ENCODE peak calls at places on chromosomes 2 and 18, in eight cellular contexts. B, G, X, T, P, U, L and Z are unnamed samples.

GRCh38 chr2:177265386-177265690 is 811 bp upstream of the NFE2L2 start:
- DNase-seq in B (no peak), G (peak), X (no peak), T (no peak), P (peak), U (peak), L (no peak), Z (peak)

GRCh38 chr2:209472386-209472832 is 48.6 kb downstream of the MAP2 start:
- DNase-seq in B (peak), G (no peak), X (no peak), T (no peak), P (peak), U (peak), L (no peak), Z (peak)

GRCh38 chr2:31240406-31241365 is 6.7 kb downstream of the EHD3 start:
- DNase-seq in B (no peak), G (no peak), X (no peak), T (no peak), P (no peak), U (no peak), L (no peak), Z (no peak)

GRCh38 chr2:39135678-39136259 is 14.9 kb upstream of the SOS1 start:
- DNase-seq in B (no peak), G (no peak), X (no peak), T (no peak), P (no peak), U (no peak), L (no peak), Z (no peak)

GRCh38 chr2:18987592-18988073 is 370.8 kb downstream of the OSR1 start:
- DNase-seq in B (peak), G (peak), X (peak), T (peak), P (peak), U (peak), L (peak), Z (peak)

GRCh38 chr2:136582631-136583205 is 182.6 kb upstream of the THSD7B start:
- DNase-seq in B (peak), G (peak), X (no peak), T (no peak), P (peak), U (peak), L (peak), Z (peak)

GRCh38 chr2:226461981-226462380 is 337.6 kb downstream of the IRS1 start:
- DNase-seq in B (peak), G (no peak), X (no peak), T (no peak), P (no peak), U (no peak), L (no peak), Z (no peak)

GRCh38 chr2:158460632-158461297 is 4.0 kb downstream of the PKP4 start:
- DNase-seq in B (peak), G (no peak), X (no peak), T (no peak), P (peak), U (peak), L (no peak), Z (peak)

GRCh38 chr18:7805096-7805495 is 238.0 kb downstream of the PTPRM start:
- DNase-seq in B (no peak), G (no peak), X (no peak), T (no peak), P (no peak), U (no peak), L (no peak), Z (no peak)

GRCh38 chr18:10985689-10986088 is 163.7 kb downstream of the PIEZO2 start:
- DNase-seq in B (no peak), G (no peak), X (no peak), T (no peak), P (no peak), U (no peak), L (no peak), Z (no peak)

GRCh38 chr2:54724560-54725342 is 1.3 kb downstream of the EML6 start:
- DNase-seq in B (no peak), G (peak), X (no peak), T (peak), P (peak), U (no peak), L (peak), Z (peak)

GRCh38 chr2:14344355-14344754 is 288.2 kb upstream of the LRATD1 start:
- DNase-seq in B (no peak), G (no peak), X (no peak), T (no peak), P (no peak), U (no peak), L (no peak), Z (peak)

GRCh38 chr2:14348247-14348646 is 284.3 kb upstream of the LRATD1 start:
- DNase-seq in B (no peak), G (no peak), X (no peak), T (no peak), P (peak), U (no peak), L (no peak), Z (no peak)

GRCh38 chr2:14340703-14341102 is 291.8 kb upstream of the LRATD1 start:
- DNase-seq in B (no peak), G (no peak), X (no peak), T (no peak), P (no peak), U (no peak), L (no peak), Z (peak)

GRCh38 chr2:14342313-14342712 is 290.2 kb upstream of the LRATD1 start:
- DNase-seq in B (no peak), G (no peak), X (no peak), T (no peak), P (no peak), U (no peak), L (no peak), Z (no peak)
- H3K4me3 ChIP-seq in B (no peak), G (no peak), X (no peak), T (no peak), P (no peak), U (no peak), L (no peak), Z (no peak)

GRCh38 chr2:166494140-166494544 is at the start of gene SCN7A:
- DNase-seq in B (peak), G (peak), X (peak), T (peak), P (peak), U (peak), L (peak), Z (peak)
- H3K4me3 ChIP-seq in B (peak), G (peak), X (peak), T (no peak), P (no peak), U (peak), L (no peak), Z (no peak)

GRCh38 chr2:230422149-230422548 is 6.1 kb downstream of the SP100 start:
- DNase-seq in B (peak), G (no peak), X (no peak), T (no peak), P (no peak), U (no peak), L (no peak), Z (no peak)

GRCh38 chr2:230417436-230417835 is 1.4 kb downstream of the SP100 start:
- DNase-seq in B (no peak), G (no peak), X (no peak), T (no peak), P (no peak), U (no peak), L (no peak), Z (no peak)

GRCh38 chr2:230416061-230416721 is at the start of gene SP100:
- DNase-seq in B (peak), G (peak), X (peak), T (peak), P (peak), U (peak), L (peak), Z (peak)

GRCh38 chr2:230414302-230414701 is 1.7 kb upstream of the SP100 start:
- DNase-seq in B (no peak), G (no peak), X (no peak), T (no peak), P (no peak), U (no peak), L (no peak), Z (peak)

GRCh38 chr2:230418341-230419016 is 2.5 kb downstream of the SP100 start:
- DNase-seq in B (peak), G (no peak), X (no peak), T (no peak), P (peak), U (peak), L (no peak), Z (peak)
- H3K4me3 ChIP-seq in B (no peak), G (peak), X (peak), T (no peak), P (peak), U (peak), L (no peak), Z (no peak)

GRCh38 chr2:179263015-179263414 is 1.6 kb downstream of the SESTD1 start:
- DNase-seq in B (peak), G (no peak), X (no peak), T (no peak), P (peak), U (peak), L (no peak), Z (peak)
- H3K4me3 ChIP-seq in B (peak), G (peak), X (peak), T (no peak), P (peak), U (peak), L (peak), Z (peak)

DNA sequence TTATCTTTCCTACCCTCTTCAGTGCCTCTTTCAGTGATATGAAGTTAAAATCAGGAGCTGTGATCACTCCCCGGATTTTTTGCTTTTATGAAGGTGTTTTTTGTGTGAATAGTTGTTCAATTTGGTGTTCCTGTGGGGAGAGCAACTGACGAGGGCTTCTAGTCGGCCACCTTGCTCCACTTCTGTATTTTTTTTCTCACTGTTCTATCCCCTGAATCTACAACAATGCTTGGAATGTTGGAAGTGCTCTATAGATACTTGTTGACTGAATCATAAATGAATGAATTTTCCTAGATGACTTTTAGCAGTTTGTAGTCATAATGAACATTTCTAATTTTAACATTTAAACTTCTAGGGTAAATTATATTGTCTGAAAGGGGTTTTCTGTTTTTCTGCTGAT is 247.3 kb downstream of the ZNF385B start:
- DNase-seq in B (no peak), G (no peak), X (no peak), T (no peak), P (peak), U (no peak), L (no peak), Z (no peak)
- H3K4me3 ChIP-seq in B (no peak), G (no peak), X (no peak), T (no peak), P (peak), U (no peak), L (no peak), Z (no peak)

DNA sequence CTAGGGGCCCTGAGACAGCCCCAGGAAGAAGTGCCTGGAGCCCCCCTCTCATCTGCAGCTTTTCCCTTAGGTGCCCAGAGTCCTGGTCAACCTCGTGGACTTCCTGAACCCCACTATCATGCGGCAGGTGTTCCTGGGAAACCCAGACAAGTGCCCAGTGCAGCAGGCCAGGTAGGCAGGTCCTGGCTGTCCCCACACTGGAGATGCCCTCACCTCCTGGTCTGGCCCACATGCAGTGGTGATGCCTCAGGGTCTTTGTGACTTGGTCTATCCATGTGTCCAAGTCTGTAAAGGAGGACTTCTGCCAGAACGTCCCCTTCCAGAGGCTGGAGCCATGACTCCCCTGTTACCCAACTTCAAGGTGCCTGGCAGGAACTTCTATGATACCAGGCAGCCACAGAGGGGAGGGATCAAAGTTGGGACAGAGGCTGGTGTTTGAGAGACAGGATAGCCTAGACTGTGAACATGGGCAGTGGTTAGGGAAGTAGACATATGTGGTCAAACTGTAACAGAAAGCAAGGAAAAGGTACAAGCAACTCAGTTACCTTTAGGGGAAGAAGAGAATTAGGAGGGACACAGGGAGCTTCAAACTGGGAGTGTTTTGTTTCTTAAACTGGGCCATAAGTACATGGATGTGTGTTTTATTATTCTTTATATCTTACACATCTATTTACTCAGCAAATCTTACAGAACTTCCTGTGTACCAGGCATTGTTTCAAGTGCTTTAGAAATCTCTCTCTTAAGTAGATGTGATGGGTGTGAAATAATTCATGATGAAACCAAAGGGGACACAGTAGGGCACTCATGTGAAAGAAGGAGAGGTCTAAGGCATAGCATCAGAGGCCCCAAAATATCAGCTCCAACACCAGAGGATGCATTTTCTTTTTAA is 107.1 kb downstream of the PLB1 start:
- DNase-seq in B (peak), G (no peak), X (no peak), T (no peak), P (no peak), U (no peak), L (no peak), Z (no peak)
- H3K4me3 ChIP-seq in B (no peak), G (no peak), X (no peak), T (no peak), P (no peak), U (no peak), L (no peak), Z (no peak)